ENCODE peak calls at places on chromosomes 6 and 20, in ten cellular contexts. One of them, this sample, is unnamed.

GRCh38 chr6:144824018-144824417 is 538.9 kb downstream of the UTRN start:
- DNase-seq in neural progenitor cell: peak
- DNase-seq in CD8-positive, alpha-beta T cell: no peak
- DNase-seq in AG04450: no peak
- DNase-seq in right atrium auricular region: no peak
- DNase-seq in hepatocyte: no peak
- DNase-seq in CD4-positive, alpha-beta T cell: no peak
- DNase-seq in keratinocyte: no peak
- DNase-seq in mesendoderm: no peak
- DNase-seq in colonic mucosa: no peak
- DNase-seq in this sample: no peak

GRCh38 chr6:14200047-14200446 is 82.5 kb downstream of the CD83 start:
- DNase-seq in CD4-positive, alpha-beta T cell: no peak
- DNase-seq in neural progenitor cell: no peak
- DNase-seq in mesendoderm: no peak
- DNase-seq in right atrium auricular region: no peak
- DNase-seq in keratinocyte: no peak
- DNase-seq in colonic mucosa: no peak
- DNase-seq in hepatocyte: no peak
- DNase-seq in AG04450: no peak
- DNase-seq in CD8-positive, alpha-beta T cell: no peak
- DNase-seq in this sample: no peak

GRCh38 chr6:41559655-41560439 is 13.7 kb downstream of the FOXP4 start:
- DNase-seq in neural progenitor cell: no peak
- DNase-seq in hepatocyte: no peak
- DNase-seq in mesendoderm: no peak
- DNase-seq in AG04450: no peak
- DNase-seq in right atrium auricular region: no peak
- DNase-seq in CD8-positive, alpha-beta T cell: no peak
- DNase-seq in colonic mucosa: no peak
- DNase-seq in keratinocyte: no peak
- DNase-seq in CD4-positive, alpha-beta T cell: no peak
- DNase-seq in this sample: no peak

GRCh38 chr6:109508166-109508860 is 25.3 kb upstream of the ZBTB24 start:
- DNase-seq in right atrium auricular region: no peak
- DNase-seq in keratinocyte: no peak
- DNase-seq in AG04450: no peak
- DNase-seq in neural progenitor cell: peak
- DNase-seq in hepatocyte: no peak
- DNase-seq in mesendoderm: no peak
- DNase-seq in CD8-positive, alpha-beta T cell: no peak
- DNase-seq in colonic mucosa: no peak
- DNase-seq in CD4-positive, alpha-beta T cell: no peak
- DNase-seq in this sample: no peak

GRCh38 chr6:75204222-75204958 is 1.5 kb downstream of the COL12A1 start:
- DNase-seq in AG04450: peak
- DNase-seq in neural progenitor cell: peak
- DNase-seq in right atrium auricular region: peak
- DNase-seq in mesendoderm: peak
- DNase-seq in CD8-positive, alpha-beta T cell: peak
- DNase-seq in CD4-positive, alpha-beta T cell: no peak
- DNase-seq in hepatocyte: peak
- DNase-seq in colonic mucosa: peak
- DNase-seq in keratinocyte: no peak
- DNase-seq in this sample: peak

GRCh38 chr20:64103871-64104666 is 3.3 kb downstream of the NPBWR2 start:
- DNase-seq in AG04450: no peak
- DNase-seq in right atrium auricular region: no peak
- DNase-seq in mesendoderm: no peak
- DNase-seq in colonic mucosa: no peak
- DNase-seq in CD8-positive, alpha-beta T cell: peak
- DNase-seq in CD4-positive, alpha-beta T cell: no peak
- DNase-seq in neural progenitor cell: no peak
- DNase-seq in hepatocyte: no peak
- DNase-seq in keratinocyte: no peak
- DNase-seq in this sample: peak

GRCh38 chr6:96086745-96087144 is 71.0 kb downstream of the FUT9 start:
- DNase-seq in mesendoderm: no peak
- DNase-seq in hepatocyte: no peak
- DNase-seq in keratinocyte: no peak
- DNase-seq in neural progenitor cell: no peak
- DNase-seq in CD8-positive, alpha-beta T cell: no peak
- DNase-seq in AG04450: no peak
- DNase-seq in colonic mucosa: no peak
- DNase-seq in right atrium auricular region: no peak
- DNase-seq in CD4-positive, alpha-beta T cell: no peak
- DNase-seq in this sample: no peak

GRCh38 chr20:31869942-31870702 is at the start of the genes DUSP15 and TTLL9:
- DNase-seq in colonic mucosa: peak
- DNase-seq in neural progenitor cell: peak
- DNase-seq in hepatocyte: peak
- DNase-seq in AG04450: no peak
- DNase-seq in keratinocyte: no peak
- DNase-seq in right atrium auricular region: no peak
- DNase-seq in CD4-positive, alpha-beta T cell: no peak
- DNase-seq in CD8-positive, alpha-beta T cell: no peak
- DNase-seq in mesendoderm: no peak
- DNase-seq in this sample: peak

GRCh38 chr20:49149281-49150045 is 38.7 kb downstream of the STAU1 start:
- DNase-seq in mesendoderm: no peak
- DNase-seq in right atrium auricular region: no peak
- DNase-seq in CD4-positive, alpha-beta T cell: no peak
- DNase-seq in neural progenitor cell: no peak
- DNase-seq in AG04450: no peak
- DNase-seq in colonic mucosa: no peak
- DNase-seq in keratinocyte: no peak
- DNase-seq in hepatocyte: no peak
- DNase-seq in CD8-positive, alpha-beta T cell: no peak
- DNase-seq in this sample: no peak

GRCh38 chr6:146851837-146852236 is 253.1 kb downstream of the ADGB start:
- DNase-seq in AG04450: peak
- DNase-seq in right atrium auricular region: no peak
- DNase-seq in CD4-positive, alpha-beta T cell: no peak
- DNase-seq in CD8-positive, alpha-beta T cell: no peak
- DNase-seq in colonic mucosa: no peak
- DNase-seq in hepatocyte: no peak
- DNase-seq in neural progenitor cell: no peak
- DNase-seq in mesendoderm: no peak
- DNase-seq in keratinocyte: peak
- DNase-seq in this sample: no peak

GRCh38 chr6:64777941-64778785 is 928.9 kb downstream of the EYS start:
- DNase-seq in mesendoderm: no peak
- DNase-seq in CD8-positive, alpha-beta T cell: no peak
- DNase-seq in neural progenitor cell: no peak
- DNase-seq in AG04450: no peak
- DNase-seq in CD4-positive, alpha-beta T cell: no peak
- DNase-seq in keratinocyte: no peak
- DNase-seq in hepatocyte: no peak
- DNase-seq in colonic mucosa: no peak
- DNase-seq in right atrium auricular region: no peak
- DNase-seq in this sample: no peak

GRCh38 chr20:5789827-5790226 is 39.6 kb downstream of the SHLD1 start:
- DNase-seq in CD4-positive, alpha-beta T cell: no peak
- DNase-seq in CD8-positive, alpha-beta T cell: no peak
- DNase-seq in AG04450: no peak
- DNase-seq in keratinocyte: no peak
- DNase-seq in hepatocyte: no peak
- DNase-seq in colonic mucosa: no peak
- DNase-seq in neural progenitor cell: no peak
- DNase-seq in mesendoderm: no peak
- DNase-seq in right atrium auricular region: no peak
- DNase-seq in this sample: no peak

GRCh38 chr6:143872211-143872610 is 7.9 kb downstream of the ZC2HC1B start:
- DNase-seq in right atrium auricular region: no peak
- DNase-seq in colonic mucosa: no peak
- DNase-seq in mesendoderm: no peak
- DNase-seq in CD4-positive, alpha-beta T cell: no peak
- DNase-seq in neural progenitor cell: no peak
- DNase-seq in hepatocyte: no peak
- DNase-seq in keratinocyte: no peak
- DNase-seq in CD8-positive, alpha-beta T cell: no peak
- DNase-seq in AG04450: no peak
- DNase-seq in this sample: no peak

DNA sequence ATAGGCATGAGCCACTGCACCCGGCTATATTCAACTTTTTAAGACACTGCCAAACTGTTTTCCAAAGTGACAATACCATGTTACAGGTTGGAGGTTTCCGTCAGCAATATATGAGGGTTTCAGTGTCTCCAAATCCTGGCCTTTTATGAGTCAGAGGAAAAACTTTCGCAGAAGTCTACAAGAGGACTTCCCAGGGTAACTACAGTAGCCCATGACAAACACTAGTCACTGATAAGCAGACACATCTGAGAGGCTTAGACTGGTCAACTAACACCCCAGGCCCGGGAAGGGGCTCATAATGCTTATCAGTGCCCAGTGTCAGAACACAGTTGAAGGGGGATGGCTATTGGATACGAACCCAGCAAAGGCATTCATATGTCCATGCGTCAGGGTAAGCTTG is 85.4 kb downstream of the SOX4 start:
- DNase-seq in mesendoderm: peak
- DNase-seq in keratinocyte: no peak
- DNase-seq in hepatocyte: peak
- DNase-seq in CD8-positive, alpha-beta T cell: no peak
- DNase-seq in CD4-positive, alpha-beta T cell: no peak
- DNase-seq in AG04450: peak
- DNase-seq in neural progenitor cell: no peak
- DNase-seq in colonic mucosa: no peak
- DNase-seq in right atrium auricular region: no peak
- DNase-seq in this sample: no peak
- H3K27ac ChIP-seq in mesendoderm: no peak
- H3K27ac ChIP-seq in keratinocyte: no peak
- H3K27ac ChIP-seq in hepatocyte: no peak
- H3K27ac ChIP-seq in CD8-positive, alpha-beta T cell: no peak
- H3K27ac ChIP-seq in CD4-positive, alpha-beta T cell: no peak
- H3K27ac ChIP-seq in AG04450: peak
- H3K27ac ChIP-seq in neural progenitor cell: no peak
- H3K27ac ChIP-seq in colonic mucosa: no peak
- H3K27ac ChIP-seq in right atrium auricular region: no peak
- H3K27ac ChIP-seq in this sample: no peak

DNA sequence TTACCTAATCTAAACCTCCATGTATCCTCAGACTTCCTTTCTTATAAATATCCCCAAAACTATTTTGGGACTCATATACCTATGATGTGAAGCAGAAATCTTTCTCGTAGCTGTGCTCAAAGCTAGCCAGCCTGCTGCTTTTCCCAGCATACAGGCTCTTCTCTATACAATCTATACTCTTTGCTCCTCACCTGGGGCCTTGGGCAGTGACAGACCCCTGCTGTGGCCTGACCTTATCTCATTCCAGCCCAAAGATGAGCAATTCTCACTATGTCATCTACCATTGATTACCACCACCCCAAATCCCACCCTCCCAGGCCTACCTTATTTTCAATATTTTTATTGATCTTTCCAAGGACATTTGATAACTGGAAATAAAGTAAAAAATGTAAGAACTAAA is 83.2 kb upstream of the FBXL4 start:
- DNase-seq in mesendoderm: peak
- DNase-seq in right atrium auricular region: no peak
- DNase-seq in hepatocyte: no peak
- DNase-seq in neural progenitor cell: no peak
- DNase-seq in CD4-positive, alpha-beta T cell: no peak
- DNase-seq in colonic mucosa: no peak
- DNase-seq in keratinocyte: no peak
- DNase-seq in CD8-positive, alpha-beta T cell: no peak
- DNase-seq in AG04450: no peak
- DNase-seq in this sample: no peak
- H3K27ac ChIP-seq in mesendoderm: no peak
- H3K27ac ChIP-seq in right atrium auricular region: no peak
- H3K27ac ChIP-seq in hepatocyte: no peak
- H3K27ac ChIP-seq in neural progenitor cell: no peak
- H3K27ac ChIP-seq in CD4-positive, alpha-beta T cell: no peak
- H3K27ac ChIP-seq in colonic mucosa: no peak
- H3K27ac ChIP-seq in keratinocyte: no peak
- H3K27ac ChIP-seq in CD8-positive, alpha-beta T cell: no peak
- H3K27ac ChIP-seq in AG04450: no peak
- H3K27ac ChIP-seq in this sample: no peak

DNA sequence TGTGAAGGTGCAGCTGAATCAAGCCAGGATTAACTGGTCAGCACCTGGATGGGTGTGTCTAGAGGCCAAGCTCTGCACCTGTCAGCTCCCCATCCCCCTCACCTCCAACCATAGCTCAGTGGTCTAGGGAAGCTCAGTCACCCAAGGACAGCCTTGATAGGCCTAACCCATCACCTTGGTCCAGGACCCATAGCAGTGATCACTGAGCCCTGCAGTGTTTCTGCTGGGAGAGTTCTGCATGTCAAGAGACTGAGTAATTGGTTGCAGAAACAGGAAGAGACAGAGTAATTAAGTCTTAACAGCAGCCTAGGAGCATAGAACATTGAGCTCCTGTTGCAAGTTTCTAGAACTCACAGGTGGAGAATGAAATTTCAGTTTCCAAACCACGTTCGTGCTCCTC is 18.7 kb upstream of the RALGAPB start:
- DNase-seq in mesendoderm: no peak
- DNase-seq in colonic mucosa: no peak
- DNase-seq in CD8-positive, alpha-beta T cell: no peak
- DNase-seq in CD4-positive, alpha-beta T cell: no peak
- DNase-seq in keratinocyte: no peak
- DNase-seq in AG04450: no peak
- DNase-seq in neural progenitor cell: no peak
- DNase-seq in right atrium auricular region: no peak
- DNase-seq in hepatocyte: no peak
- DNase-seq in this sample: no peak
- H3K27ac ChIP-seq in mesendoderm: no peak
- H3K27ac ChIP-seq in colonic mucosa: no peak
- H3K27ac ChIP-seq in CD8-positive, alpha-beta T cell: no peak
- H3K27ac ChIP-seq in CD4-positive, alpha-beta T cell: no peak
- H3K27ac ChIP-seq in keratinocyte: no peak
- H3K27ac ChIP-seq in AG04450: no peak
- H3K27ac ChIP-seq in neural progenitor cell: no peak
- H3K27ac ChIP-seq in right atrium auricular region: no peak
- H3K27ac ChIP-seq in hepatocyte: no peak
- H3K27ac ChIP-seq in this sample: peak

DNA sequence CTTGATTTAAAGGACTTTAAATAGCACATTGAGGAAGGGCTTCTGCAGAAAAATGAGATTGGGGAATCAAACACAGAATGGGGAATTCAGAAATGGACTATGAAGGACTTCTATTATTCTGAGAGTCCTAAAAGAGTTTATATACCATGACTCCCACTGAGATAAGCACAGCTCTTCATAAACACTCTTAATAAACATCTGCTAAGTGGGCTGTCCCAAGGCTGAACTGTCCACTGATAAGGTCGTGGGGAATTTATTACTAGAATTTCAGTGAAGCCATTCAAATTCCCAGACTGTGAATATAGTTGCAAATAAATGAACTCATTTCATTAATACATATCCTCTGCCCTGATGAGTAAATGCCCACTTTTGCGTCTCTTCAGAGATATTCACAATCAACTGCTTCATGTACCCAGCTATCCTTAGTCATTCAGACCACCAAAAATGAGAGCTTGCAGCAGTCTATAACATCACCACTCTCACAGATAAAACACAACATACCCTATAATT is 468.2 kb upstream of the RUNX2 start:
- DNase-seq in CD4-positive, alpha-beta T cell: no peak
- DNase-seq in keratinocyte: no peak
- DNase-seq in colonic mucosa: no peak
- DNase-seq in AG04450: no peak
- DNase-seq in hepatocyte: no peak
- DNase-seq in CD8-positive, alpha-beta T cell: no peak
- DNase-seq in right atrium auricular region: no peak
- DNase-seq in neural progenitor cell: no peak
- DNase-seq in mesendoderm: no peak
- DNase-seq in this sample: no peak
- H3K27ac ChIP-seq in CD4-positive, alpha-beta T cell: no peak
- H3K27ac ChIP-seq in keratinocyte: no peak
- H3K27ac ChIP-seq in colonic mucosa: no peak
- H3K27ac ChIP-seq in AG04450: no peak
- H3K27ac ChIP-seq in hepatocyte: no peak
- H3K27ac ChIP-seq in CD8-positive, alpha-beta T cell: no peak
- H3K27ac ChIP-seq in right atrium auricular region: no peak
- H3K27ac ChIP-seq in neural progenitor cell: no peak
- H3K27ac ChIP-seq in mesendoderm: no peak
- H3K27ac ChIP-seq in this sample: no peak

This sample was measured in left ventricle myocardium inferior.